ENCODE peak calls at places on chromosomes 7 and 10, in six cellular contexts. L, D, G, E, M and Q are unnamed samples.

GRCh38 chr7:82598958-82599357 is 155.4 kb upstream of the CACNA2D1 start:
- DNase-seq in M (peak), G (no peak), L (no peak), D (no peak), E (no peak), Q (no peak)

GRCh38 chr7:23115991-23116390 is 10.4 kb downstream of the KLHL7 start:
- DNase-seq in E (no peak), G (no peak), M (no peak), L (no peak), D (no peak), Q (no peak)

GRCh38 chr10:88879754-88880286 is at the start of gene STAMBPL1:
- DNase-seq in D (no peak), M (no peak), E (no peak), L (peak), G (peak), Q (peak)

GRCh38 chr7:121941836-121942235 is 68.9 kb downstream of the PTPRZ1 start:
- DNase-seq in G (no peak), E (no peak), M (no peak), L (no peak), D (no peak), Q (no peak)

GRCh38 chr10:97279121-97279815 is 13.2 kb downstream of the ARHGAP19 start:
- DNase-seq in D (peak), E (no peak), G (no peak), L (no peak), M (peak), Q (no peak)

GRCh38 chr10:18666810-18667209 is 7.6 kb downstream of the ARL5B start:
- DNase-seq in L (no peak), G (no peak), E (no peak), M (peak), D (no peak), Q (no peak)

GRCh38 chr10:58385784-58386112 is 538 bp downstream of the TFAM start:
- DNase-seq in D (no peak), M (peak), L (peak), E (peak), G (peak), Q (no peak)

GRCh38 chr10:127976701-127977367 is 69.9 kb downstream of the PTPRE start:
- DNase-seq in D (no peak), M (no peak), L (no peak), G (no peak), E (no peak), Q (no peak)

GRCh38 chr7:40134428-40135423 is at the start of the genes MPLKIP and SUGCT:
- DNase-seq in D (peak), M (peak), L (peak), E (peak), G (peak), Q (peak)

GRCh38 chr10:73940634-73941221 is 29.8 kb downstream of the PLAU start:
- DNase-seq in M (peak), E (peak), D (peak), G (peak), L (peak), Q (peak)

GRCh38 chr7:149725426-149725821 is 48.0 kb downstream of the ZNF467 start:
- DNase-seq in L (no peak), D (no peak), G (no peak), M (no peak), E (peak), Q (no peak)

DNA sequence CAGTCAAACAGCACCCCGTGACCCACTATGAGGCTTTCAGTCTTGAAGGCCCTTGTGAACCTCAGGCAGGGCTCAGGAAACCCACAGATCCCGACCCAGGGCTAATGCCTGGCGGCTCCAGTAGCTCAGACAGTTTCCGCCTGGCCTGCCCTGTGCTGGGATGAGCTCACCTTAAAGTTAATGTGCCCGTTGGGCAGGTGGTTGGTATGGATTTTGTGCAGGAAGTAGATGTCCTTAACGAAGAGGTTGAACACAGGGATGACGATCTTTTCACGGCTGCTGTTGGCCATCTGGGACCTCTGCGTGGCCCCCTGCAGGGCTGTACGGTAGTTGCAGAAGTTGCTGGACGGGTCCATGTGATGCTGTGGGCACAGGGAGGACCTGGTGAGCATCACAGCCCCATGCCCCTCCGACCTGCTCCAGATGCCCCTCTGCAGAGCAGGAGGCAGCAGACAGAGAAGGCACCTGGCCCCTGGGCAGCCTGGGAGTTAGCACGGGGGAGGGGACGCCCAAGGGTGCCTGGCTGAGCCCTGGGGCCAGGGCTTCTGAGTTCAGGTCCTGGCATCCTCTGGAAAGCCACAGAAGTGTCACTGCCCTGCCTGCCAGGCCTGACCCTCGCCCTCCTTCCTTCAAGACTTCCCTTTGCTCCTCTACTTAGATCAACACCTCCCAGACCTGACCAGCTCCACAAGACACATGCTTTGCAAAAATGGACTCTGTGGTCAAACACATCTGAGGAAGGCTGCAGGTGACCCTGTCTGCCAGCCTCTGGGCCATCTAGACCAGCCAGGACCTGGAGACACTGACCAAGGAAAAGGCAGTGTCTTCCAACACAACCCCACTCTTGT is 59.8 kb downstream of the CSGALNACT2 start:
- DNase-seq in M (peak), D (peak), E (peak), G (peak), L (peak), Q (no peak)
- TF ChIP-seq CTCF in M (peak), D (peak), E (peak), G (no peak), L (peak), Q (no peak)

GRCh38 chr10:117165557-117166419 is 27.7 kb upstream of the VAX1 start:
- DNase-seq in L (no peak), D (no peak), G (no peak), M (peak), E (peak), Q (no peak)
- TF ChIP-seq CTCF in L (no peak), D (peak), G (no peak), M (peak), E (peak), Q (no peak)

GRCh38 chr7:92717982-92718716 is 118.2 kb downstream of the CDK6 start:
- DNase-seq in D (peak), E (peak), G (peak), L (peak), M (peak), Q (peak)

GRCh38 chr7:92722541-92722940 is 113.8 kb downstream of the CDK6 start:
- DNase-seq in D (no peak), E (no peak), G (no peak), M (no peak), L (no peak), Q (no peak)

GRCh38 chr7:92717601-92717981 is 118.8 kb downstream of the CDK6 start:
- DNase-seq in L (no peak), D (no peak), M (no peak), G (no peak), E (no peak), Q (no peak)

GRCh38 chr7:92723205-92723604 is 113.2 kb downstream of the CDK6 start:
- DNase-seq in M (peak), E (no peak), D (no peak), L (no peak), G (no peak), Q (no peak)

DNA sequence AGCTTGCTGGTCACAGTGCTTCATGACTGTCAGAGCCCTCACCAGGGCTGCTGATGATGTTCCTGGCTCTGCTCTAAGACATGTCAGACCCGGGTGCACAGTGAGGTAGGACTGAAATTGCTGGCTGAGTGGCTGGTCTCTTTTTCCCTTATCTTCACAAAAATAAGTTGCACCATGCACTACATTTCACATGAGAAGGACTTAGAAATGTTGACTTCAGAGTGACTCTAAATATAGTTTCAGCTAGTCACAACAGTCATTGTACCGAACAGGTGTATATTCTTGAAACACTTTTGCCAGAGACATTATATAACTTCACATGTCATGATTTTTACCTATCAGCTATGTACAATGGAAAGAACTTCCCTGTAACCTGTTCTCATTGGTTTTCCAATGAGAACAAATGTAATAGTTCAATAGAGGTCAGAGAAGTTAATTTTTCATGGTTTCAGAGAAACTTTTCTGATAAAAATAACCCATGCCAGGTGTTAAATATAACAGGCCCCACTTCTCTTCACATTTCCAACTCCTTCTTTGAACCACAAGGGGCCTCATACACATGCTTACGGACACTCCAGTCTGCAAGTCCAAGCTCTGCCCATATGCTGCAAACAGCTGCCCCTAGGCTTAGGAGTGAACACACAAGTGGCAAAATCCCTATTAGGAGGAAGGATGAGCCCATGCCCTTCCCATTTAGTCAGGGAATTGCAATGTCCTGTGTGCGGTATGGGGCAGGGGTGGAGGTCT is 115.6 kb downstream of the CDK6 start:
- DNase-seq in L (peak), D (no peak), G (no peak), E (no peak), M (no peak), Q (no peak)
- TF ChIP-seq CTCF in L (peak), D (no peak), G (no peak), E (no peak), M (no peak), Q (no peak)

DNA sequence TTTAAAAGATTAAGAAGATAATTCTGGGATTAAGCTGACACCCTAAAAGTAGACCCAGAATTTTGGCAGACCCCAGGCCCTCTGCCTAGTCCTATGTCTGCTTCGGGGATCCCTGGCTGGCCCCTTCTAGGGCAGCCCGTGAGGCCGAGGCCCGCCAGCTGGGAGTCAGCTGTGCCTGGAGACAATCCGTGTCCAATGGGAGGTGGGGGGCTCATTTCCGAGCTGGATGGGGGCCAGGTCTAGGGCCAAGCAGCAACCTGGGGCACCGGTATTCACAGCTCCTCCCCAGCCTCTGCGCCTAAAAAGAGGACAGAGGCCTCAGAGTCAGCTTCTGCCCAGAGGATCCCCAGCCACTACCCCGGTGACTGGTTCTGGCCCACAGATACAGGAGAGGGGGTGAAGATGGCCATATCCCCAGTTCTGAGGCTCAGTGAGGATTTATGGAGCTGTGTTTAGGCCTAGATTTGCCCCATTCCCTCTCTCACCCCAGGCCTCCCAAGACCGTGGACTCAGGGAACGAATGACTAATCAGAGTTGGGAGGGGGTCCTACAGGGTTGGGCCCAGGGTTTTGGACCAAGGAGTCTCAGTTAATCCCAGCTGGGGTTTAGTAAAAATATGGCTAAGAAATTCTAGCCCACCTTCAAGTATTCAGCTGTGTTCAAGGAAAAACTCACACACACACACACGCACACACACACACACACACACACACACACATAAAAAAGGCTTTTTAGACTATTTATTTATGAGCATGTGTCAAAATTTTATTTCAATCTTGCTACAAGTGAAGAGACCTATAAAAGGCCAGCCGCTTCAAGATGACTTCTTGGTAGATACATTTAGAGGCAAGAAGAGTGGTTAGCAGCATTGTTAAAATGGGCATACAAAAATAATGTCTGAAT is 37.4 kb upstream of the LBX1 start:
- DNase-seq in M (no peak), G (no peak), E (no peak), L (no peak), D (no peak), Q (no peak)
- TF ChIP-seq CTCF in M (no peak), G (no peak), E (no peak), L (no peak), D (no peak), Q (no peak)